ENCODE peak calls at places on chromosome 17, in six cellular contexts. Y is H1, R is GM23338, B is WTC11, M is K562, Z is GM12878. J is an unnamed sample.

GRCh38 chr17:18948476-18949006 is 3.4 kb upstream of the SLC5A10 start:
- DNase-seq in M (no peak), Z (no peak), B (no peak), R (no peak), Y (no peak), J (no peak)

GRCh38 chr17:28370744-28371103 is 617 bp upstream of the VTN start:
- DNase-seq in R (no peak), Y (no peak), Z (no peak), M (no peak), B (no peak), J (peak)

GRCh38 chr17:28728364-28729200 is at the start of gene NEK8:
- DNase-seq in M (peak), R (peak), Y (peak), Z (peak), B (peak), J (peak)

GRCh38 chr17:39196820-39197331 is 593 bp downstream of the CACNB1 start:
- DNase-seq in Y (peak), M (peak), B (peak), R (peak), Z (no peak), J (no peak)

GRCh38 chr17:63598284-63598683 is 2.4 kb upstream of the TACO1 start:
- DNase-seq in B (no peak), M (no peak), R (no peak), Y (no peak), Z (no peak), J (no peak)

GRCh38 chr17:16281351-16281750 is 64.3 kb downstream of the PIGL start:
- DNase-seq in Z (no peak), M (no peak), R (no peak), B (no peak), Y (no peak), J (no peak)

GRCh38 chr17:44924107-44924544 is 8.8 kb upstream of the GFAP start:
- DNase-seq in B (no peak), Z (no peak), Y (peak), R (no peak), M (no peak), J (no peak)

GRCh38 chr17:34305606-34306005 is 13.6 kb upstream of the CCL8 start:
- DNase-seq in B (no peak), M (no peak), R (no peak), Z (no peak), Y (no peak), J (no peak)

GRCh38 chr17:82351713-82352488 is 7.1 kb upstream of the TEX19 start:
- DNase-seq in Y (peak), B (peak), R (peak), Z (no peak), M (peak), J (peak)

GRCh38 chr17:81309140-81309858 is 14.2 kb upstream of the SLC38A10 start:
- DNase-seq in M (peak), Y (peak), Z (no peak), R (peak), B (peak), J (peak)

DNA sequence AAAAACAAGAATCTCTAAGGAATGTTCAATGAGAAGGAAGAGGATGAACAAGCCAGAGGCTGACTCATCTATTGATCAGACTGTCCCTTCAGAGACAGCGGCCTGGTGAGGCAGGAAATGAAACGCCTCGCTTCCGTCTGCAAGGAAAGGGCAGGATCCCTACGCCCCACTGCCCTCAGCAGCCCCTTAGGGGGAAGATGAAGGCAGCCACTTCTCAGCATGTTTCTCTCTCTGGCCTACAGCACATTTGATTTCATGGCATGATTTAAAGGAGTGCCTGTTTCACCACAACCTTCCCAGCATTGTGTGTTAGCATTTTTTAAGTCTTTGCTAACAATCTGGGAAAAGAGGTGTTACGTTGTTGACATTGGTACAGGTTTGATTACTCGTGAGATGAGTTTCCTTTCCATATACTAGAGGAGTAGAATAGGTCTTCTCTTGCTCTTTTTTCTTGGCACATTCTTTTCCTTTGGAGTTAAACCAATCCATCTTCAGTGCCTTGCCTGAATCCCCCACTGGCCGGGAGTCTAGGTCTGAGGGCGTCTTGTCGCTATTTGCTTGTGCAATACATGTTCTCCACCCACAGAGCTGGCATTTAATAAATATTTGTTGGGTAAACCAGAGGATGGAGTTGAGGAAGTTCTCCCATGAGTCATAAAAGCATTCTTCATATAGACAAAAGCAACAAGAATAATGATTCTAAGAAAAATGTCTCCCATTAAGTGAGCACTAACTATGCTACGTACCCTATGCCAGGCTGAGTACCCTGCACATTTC is 47.4 kb downstream of the RBFOX3 start:
- DNase-seq in R (no peak), Y (no peak), M (no peak), Z (no peak), B (no peak), J (no peak)
- TF ChIP-seq CREB1 in R (no peak), Y (no peak), M (no peak), Z (no peak), B (no peak), J (no peak)

GRCh38 chr17:61492759-61493526 is 40.7 kb downstream of the TBX4 start:
- DNase-seq in B (no peak), M (no peak), Z (no peak), Y (no peak), R (no peak), J (peak)
- TF ChIP-seq CREB1 in B (no peak), M (no peak), Z (no peak), Y (no peak), R (no peak), J (no peak)

DNA sequence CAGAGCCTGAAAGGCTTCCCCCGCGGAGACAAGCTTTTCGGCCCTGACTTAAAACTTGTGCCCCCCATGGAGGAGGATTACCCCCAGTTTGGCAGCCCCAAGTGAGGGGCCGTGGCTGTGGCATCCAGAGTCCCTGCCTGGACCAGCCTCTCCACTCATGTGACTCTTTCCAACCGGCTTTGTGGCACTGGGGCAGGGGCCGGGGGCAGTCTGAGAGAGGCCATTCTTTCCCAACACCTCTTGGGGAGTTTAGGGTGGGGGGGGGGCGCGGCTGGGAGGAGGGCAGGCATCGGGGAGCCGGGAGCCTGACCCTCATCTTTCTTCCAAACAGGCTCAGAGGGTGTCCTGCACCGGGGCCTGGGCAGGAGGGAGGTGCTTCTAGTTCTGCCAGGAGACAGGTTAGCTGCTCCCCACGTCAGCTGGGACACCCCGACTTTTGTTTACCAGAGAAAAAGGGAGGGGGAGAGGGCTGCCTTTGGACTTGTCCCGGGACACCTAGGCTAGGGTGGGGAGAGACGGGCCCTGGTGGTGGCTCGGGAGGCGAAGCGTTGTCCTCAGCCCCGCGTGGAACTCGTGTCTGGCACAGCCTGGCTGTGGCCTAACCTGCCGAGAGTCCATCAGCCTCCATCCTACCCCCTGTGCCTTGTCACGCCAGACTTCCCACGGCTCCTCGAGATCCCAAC is 7.3 kb upstream of the SERPINF1 start:
- DNase-seq in B (no peak), M (no peak), R (no peak), Y (no peak), Z (no peak), J (no peak)
- TF ChIP-seq CREB1 in B (no peak), M (no peak), R (no peak), Y (no peak), Z (no peak), J (no peak)

DNA sequence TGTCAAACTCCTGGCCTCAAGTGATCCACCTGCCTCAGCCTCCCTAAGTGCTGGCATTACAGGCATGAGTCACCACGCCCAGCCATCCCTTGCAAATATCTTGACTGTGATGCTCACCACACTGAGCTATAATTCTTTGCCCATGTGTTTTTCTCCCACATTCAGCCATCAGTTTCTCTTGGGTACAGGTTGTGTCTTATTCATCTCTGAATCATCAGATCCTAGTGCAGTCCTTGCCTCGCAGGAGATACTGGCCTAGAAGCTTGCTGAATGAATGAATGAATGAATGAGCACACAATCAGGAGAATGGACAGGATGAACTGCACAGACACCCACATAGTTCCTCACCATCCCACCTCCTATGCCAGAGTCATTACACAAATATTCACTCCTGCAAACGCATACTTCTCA is 24.4 kb upstream of the ETV4 start:
- DNase-seq in M (no peak), B (no peak), Z (no peak), Y (no peak), R (no peak), J (no peak)
- TF ChIP-seq CREB1 in M (no peak), B (no peak), Z (no peak), Y (no peak), R (no peak), J (no peak)

GRCh38 chr17:49576906-49577650 is 1.4 kb downstream of the NXPH3 start:
- DNase-seq in Y (no peak), Z (no peak), M (no peak), R (no peak), B (no peak), J (no peak)

GRCh38 chr17:49577978-49578893 is 2.6 kb downstream of the NXPH3 start:
- DNase-seq in B (no peak), R (no peak), Y (no peak), M (no peak), Z (no peak), J (no peak)

GRCh38 chr17:49578963-49579500 is 3.4 kb downstream of the NXPH3 start:
- DNase-seq in Z (no peak), B (no peak), R (no peak), Y (no peak), M (no peak), J (no peak)

GRCh38 chr17:49576121-49576905 is 642 bp downstream of the NXPH3 start:
- DNase-seq in Z (no peak), R (peak), Y (peak), B (peak), M (peak), J (no peak)

DNA sequence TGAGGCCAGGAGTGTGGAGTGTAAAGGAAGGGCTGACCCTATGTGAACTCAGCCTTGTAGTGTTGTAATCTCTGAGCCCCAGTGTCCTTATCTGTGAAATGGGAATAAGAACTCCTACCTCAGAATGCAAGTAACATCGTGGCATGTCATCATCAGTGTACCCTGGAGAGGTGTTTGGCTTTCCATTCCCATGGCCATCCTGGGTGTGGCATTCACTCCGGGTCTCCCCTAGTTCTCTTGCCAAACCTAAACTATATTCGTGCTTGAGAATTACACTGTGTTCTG is 1.9 kb downstream of the NXPH3 start:
- DNase-seq in M (no peak), Y (no peak), B (no peak), Z (no peak), R (no peak), J (no peak)
- TF ChIP-seq CREB1 in M (no peak), Y (no peak), B (no peak), Z (no peak), R (no peak), J (no peak)

DNA sequence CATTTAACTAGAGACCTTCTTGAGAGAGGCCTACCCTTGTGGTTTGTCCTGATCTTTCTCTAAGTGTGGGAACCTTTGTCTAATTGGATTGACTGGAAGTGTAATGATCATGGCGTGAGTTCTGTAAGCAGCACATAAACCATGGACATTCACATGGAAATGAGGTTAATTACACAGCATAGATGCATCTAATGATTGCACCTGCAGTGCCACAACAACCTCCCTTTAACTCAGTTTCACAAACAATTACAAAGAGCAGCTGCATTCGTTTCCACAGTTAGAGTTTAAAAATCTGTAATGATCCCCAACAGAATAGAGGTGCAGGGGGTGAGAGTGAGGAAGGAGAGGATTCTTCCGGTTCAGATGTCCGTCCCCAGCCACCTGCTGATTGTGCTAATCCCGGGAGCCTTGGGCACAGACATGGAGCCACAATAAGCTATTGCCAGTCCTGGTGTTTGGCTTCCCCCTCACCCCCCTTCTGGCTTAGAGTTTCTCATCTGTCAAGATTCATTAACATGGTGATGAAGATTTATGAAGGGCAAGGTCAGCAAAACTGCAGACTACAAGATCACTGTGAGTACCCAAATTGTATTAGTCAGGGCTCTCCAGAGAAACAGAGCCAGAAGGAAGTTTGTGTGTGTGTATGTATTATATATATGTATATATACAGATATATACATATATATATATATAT is 659.2 kb upstream of the SOX9 start:
- DNase-seq in B (peak), R (no peak), M (no peak), Z (no peak), Y (no peak), J (no peak)
- TF ChIP-seq CREB1 in B (no peak), R (no peak), M (no peak), Z (no peak), Y (no peak), J (no peak)

GRCh38 chr17:2177235-2177811 is 122.4 kb downstream of the HIC1 start:
- DNase-seq in R (no peak), B (no peak), Y (no peak), Z (no peak), M (no peak), J (peak)
- TF ChIP-seq CREB1 in R (no peak), B (no peak), Y (no peak), Z (no peak), M (no peak), J (no peak)

GRCh38 chr17:37028040-37028439 is 79.3 kb downstream of the AATF start:
- DNase-seq in M (no peak), Z (no peak), B (no peak), Y (no peak), R (no peak), J (no peak)
- TF ChIP-seq CREB1 in M (no peak), Z (no peak), B (no peak), Y (no peak), R (no peak), J (no peak)